ENCODE peak calls at places on chromosome 7, in eight cellular contexts. One of them, this sample, is unnamed.

GRCh38 chr7:149544028-149544427 is 46.4 kb upstream of the ZNF746 start:
- DNase-seq in A549: no peak
- DNase-seq in hippocampal formation: no peak
- DNase-seq in MM.1S: no peak
- DNase-seq in fibroblast of lung: no peak
- DNase-seq in T-cell: no peak
- DNase-seq in naive thymus-derived CD8-positive, alpha-beta T cell: no peak
- DNase-seq in Ammon's horn: no peak
- DNase-seq in this sample: no peak

GRCh38 chr7:7535688-7536087 is at the start of gene COL28A1:
- DNase-seq in fibroblast of lung: no peak
- DNase-seq in Ammon's horn: no peak
- DNase-seq in A549: no peak
- DNase-seq in T-cell: no peak
- DNase-seq in MM.1S: no peak
- DNase-seq in hippocampal formation: no peak
- DNase-seq in naive thymus-derived CD8-positive, alpha-beta T cell: no peak
- DNase-seq in this sample: no peak

GRCh38 chr7:56493196-56493595 is 377.0 kb upstream of the NUPR2 start:
- DNase-seq in hippocampal formation: no peak
- DNase-seq in A549: no peak
- DNase-seq in naive thymus-derived CD8-positive, alpha-beta T cell: no peak
- DNase-seq in fibroblast of lung: no peak
- DNase-seq in MM.1S: no peak
- DNase-seq in T-cell: no peak
- DNase-seq in Ammon's horn: no peak
- DNase-seq in this sample: no peak

GRCh38 chr7:4399121-4399520 is 283.0 kb upstream of the FOXK1 start:
- DNase-seq in hippocampal formation: no peak
- DNase-seq in A549: no peak
- DNase-seq in Ammon's horn: no peak
- DNase-seq in MM.1S: no peak
- DNase-seq in fibroblast of lung: no peak
- DNase-seq in T-cell: no peak
- DNase-seq in naive thymus-derived CD8-positive, alpha-beta T cell: no peak
- DNase-seq in this sample: no peak

GRCh38 chr7:158818325-158819213 is 10.7 kb downstream of the ESYT2 start:
- DNase-seq in A549: peak
- DNase-seq in T-cell: peak
- DNase-seq in hippocampal formation: peak
- DNase-seq in MM.1S: peak
- DNase-seq in fibroblast of lung: peak
- DNase-seq in Ammon's horn: peak
- DNase-seq in naive thymus-derived CD8-positive, alpha-beta T cell: peak
- DNase-seq in this sample: peak

GRCh38 chr7:229184-229964 is 37.0 kb downstream of the FAM20C start:
- DNase-seq in naive thymus-derived CD8-positive, alpha-beta T cell: no peak
- DNase-seq in fibroblast of lung: peak
- DNase-seq in A549: no peak
- DNase-seq in T-cell: no peak
- DNase-seq in MM.1S: no peak
- DNase-seq in Ammon's horn: peak
- DNase-seq in hippocampal formation: no peak
- DNase-seq in this sample: no peak

GRCh38 chr7:30713397-30713796 is 31.1 kb upstream of the CRHR2 start:
- DNase-seq in MM.1S: no peak
- DNase-seq in hippocampal formation: no peak
- DNase-seq in A549: no peak
- DNase-seq in Ammon's horn: no peak
- DNase-seq in T-cell: no peak
- DNase-seq in naive thymus-derived CD8-positive, alpha-beta T cell: no peak
- DNase-seq in fibroblast of lung: no peak
- DNase-seq in this sample: no peak

GRCh38 chr7:120539321-120539720 is 266.3 kb downstream of the KCND2 start:
- DNase-seq in naive thymus-derived CD8-positive, alpha-beta T cell: no peak
- DNase-seq in MM.1S: no peak
- DNase-seq in hippocampal formation: no peak
- DNase-seq in A549: no peak
- DNase-seq in Ammon's horn: no peak
- DNase-seq in fibroblast of lung: no peak
- DNase-seq in T-cell: no peak
- DNase-seq in this sample: no peak

GRCh38 chr7:131108212-131108980 is 219.3 kb upstream of the MKLN1 start:
- DNase-seq in MM.1S: peak
- DNase-seq in fibroblast of lung: peak
- DNase-seq in hippocampal formation: no peak
- DNase-seq in naive thymus-derived CD8-positive, alpha-beta T cell: peak
- DNase-seq in A549: no peak
- DNase-seq in T-cell: no peak
- DNase-seq in Ammon's horn: peak
- DNase-seq in this sample: peak

GRCh38 chr7:156001496-156002260 is 189.4 kb upstream of the SHH start:
- DNase-seq in fibroblast of lung: no peak
- DNase-seq in Ammon's horn: no peak
- DNase-seq in T-cell: no peak
- DNase-seq in naive thymus-derived CD8-positive, alpha-beta T cell: no peak
- DNase-seq in hippocampal formation: no peak
- DNase-seq in MM.1S: no peak
- DNase-seq in A549: no peak
- DNase-seq in this sample: no peak

GRCh38 chr7:53541467-53541866 is 506.0 kb downstream of the POM121L12 start:
- DNase-seq in fibroblast of lung: no peak
- DNase-seq in naive thymus-derived CD8-positive, alpha-beta T cell: no peak
- DNase-seq in hippocampal formation: no peak
- DNase-seq in Ammon's horn: no peak
- DNase-seq in A549: no peak
- DNase-seq in T-cell: no peak
- DNase-seq in MM.1S: no peak
- DNase-seq in this sample: no peak

GRCh38 chr7:39085189-39085588 is 107.5 kb downstream of the POU6F2 start:
- DNase-seq in hippocampal formation: no peak
- DNase-seq in fibroblast of lung: no peak
- DNase-seq in MM.1S: no peak
- DNase-seq in Ammon's horn: no peak
- DNase-seq in T-cell: no peak
- DNase-seq in A549: no peak
- DNase-seq in naive thymus-derived CD8-positive, alpha-beta T cell: no peak
- DNase-seq in this sample: no peak